ENCODE peak calls at places on chromosome 15, in six cellular contexts. One of them, this sample, is unnamed.

GRCh38 chr15:70466895-70467529 is 296.3 kb downstream of the UACA start:
- DNase-seq in AG10803: peak; percentile 69
- DNase-seq in IMR-90: peak; percentile 54
- DNase-seq in heart right ventricle: peak; percentile 35
- DNase-seq in choroid plexus epithelial cell: peak; percentile 82
- DNase-seq in psoas muscle: no peak
- DNase-seq in this sample: peak; percentile 42

GRCh38 chr15:86157929-86158328 is 78.3 kb downstream of the AGBL1 start:
- DNase-seq in AG10803: no peak
- DNase-seq in IMR-90: no peak
- DNase-seq in heart right ventricle: no peak
- DNase-seq in choroid plexus epithelial cell: no peak
- DNase-seq in psoas muscle: no peak
- DNase-seq in this sample: no peak

GRCh38 chr15:57485869-57486268 is 105.8 kb upstream of the MYZAP start:
- DNase-seq in AG10803: peak; percentile 79
- DNase-seq in IMR-90: peak; percentile 83
- DNase-seq in heart right ventricle: no peak
- DNase-seq in choroid plexus epithelial cell: peak; percentile 59
- DNase-seq in psoas muscle: peak; percentile 30
- DNase-seq in this sample: no peak

GRCh38 chr15:63044645-63045437 is 2.3 kb downstream of the TPM1 start:
- DNase-seq in AG10803: peak; percentile 56
- DNase-seq in IMR-90: peak; percentile 68
- DNase-seq in heart right ventricle: no peak
- DNase-seq in choroid plexus epithelial cell: peak; percentile 69
- DNase-seq in psoas muscle: no peak
- DNase-seq in this sample: no peak

GRCh38 chr15:37907136-37907535 is 27.3 kb upstream of the TMCO5A start:
- DNase-seq in AG10803: no peak
- DNase-seq in IMR-90: peak; percentile 22
- DNase-seq in heart right ventricle: no peak
- DNase-seq in choroid plexus epithelial cell: peak; percentile 61
- DNase-seq in psoas muscle: no peak
- DNase-seq in this sample: no peak

GRCh38 chr15:94674251-94674650 is 442.9 kb downstream of the MCTP2 start:
- DNase-seq in AG10803: peak; percentile 8
- DNase-seq in IMR-90: no peak
- DNase-seq in heart right ventricle: no peak
- DNase-seq in choroid plexus epithelial cell: no peak
- DNase-seq in psoas muscle: no peak
- DNase-seq in this sample: peak; percentile 36

GRCh38 chr15:25175789-25176615 is 221.2 kb downstream of the SNRPN start:
- DNase-seq in AG10803: no peak
- DNase-seq in IMR-90: no peak
- DNase-seq in heart right ventricle: peak; percentile 2
- DNase-seq in choroid plexus epithelial cell: no peak
- DNase-seq in psoas muscle: peak; percentile 1
- DNase-seq in this sample: peak; percentile 7

GRCh38 chr15:58286541-58286940 is 145.2 kb upstream of the LIPC start:
- DNase-seq in AG10803: no peak
- DNase-seq in IMR-90: no peak
- DNase-seq in heart right ventricle: no peak
- DNase-seq in choroid plexus epithelial cell: no peak
- DNase-seq in psoas muscle: no peak
- DNase-seq in this sample: no peak

GRCh38 chr15:65055201-65055870 is 10.1 kb downstream of the SLC51B start:
- DNase-seq in AG10803: peak; percentile 39
- DNase-seq in IMR-90: peak; percentile 45
- DNase-seq in heart right ventricle: no peak
- DNase-seq in choroid plexus epithelial cell: peak; percentile 84
- DNase-seq in psoas muscle: no peak
- DNase-seq in this sample: no peak

GRCh38 chr15:38810686-38811085 is 246.1 kb upstream of the RASGRP1 start:
- DNase-seq in AG10803: no peak
- DNase-seq in IMR-90: peak; percentile 5
- DNase-seq in heart right ventricle: no peak
- DNase-seq in choroid plexus epithelial cell: no peak
- DNase-seq in psoas muscle: no peak
- DNase-seq in this sample: no peak

DNA sequence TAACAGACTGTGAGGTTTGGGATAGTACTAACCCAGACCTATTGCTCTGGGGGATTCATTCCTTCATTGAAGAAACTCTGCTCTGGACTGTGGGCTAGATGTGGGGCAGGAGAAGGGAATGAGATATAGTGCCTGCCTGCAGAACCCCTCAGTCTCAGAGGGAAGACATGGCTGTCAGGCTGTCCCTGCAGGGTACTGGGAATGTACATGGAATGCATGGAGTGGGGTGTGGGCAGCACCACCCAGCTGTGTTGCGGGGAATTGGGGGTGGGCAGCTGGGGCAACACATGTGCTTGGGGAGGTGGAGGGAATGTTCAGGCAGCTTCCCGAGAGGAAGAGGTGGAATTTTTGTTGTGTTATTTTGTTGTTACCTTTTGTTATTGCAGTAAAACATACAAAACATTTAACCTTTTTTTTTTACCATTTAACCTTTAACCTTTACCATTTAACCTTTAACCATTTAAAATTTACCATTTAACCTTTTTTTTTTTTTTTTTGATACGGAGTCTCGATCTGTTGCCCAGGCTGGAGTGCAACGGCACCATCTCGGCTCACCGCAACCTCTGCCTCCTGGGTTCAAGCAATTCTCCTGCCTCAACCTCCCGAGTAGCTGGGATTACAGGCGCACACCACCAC is 7.3 kb downstream of the PAQR5 start:
- DNase-seq in AG10803: no peak
- DNase-seq in IMR-90: no peak
- DNase-seq in heart right ventricle: no peak
- DNase-seq in choroid plexus epithelial cell: no peak
- DNase-seq in psoas muscle: no peak
- DNase-seq in this sample: no peak
- H3K4me3 ChIP-seq in AG10803: no peak overlapping the region
- H3K4me3 ChIP-seq in IMR-90: no peak overlapping the region
- H3K4me3 ChIP-seq in heart right ventricle: no peak overlapping the region
- H3K4me3 ChIP-seq in choroid plexus epithelial cell: no peak overlapping the region
- H3K4me3 ChIP-seq in psoas muscle: no peak overlapping the region
- H3K4me3 ChIP-seq in this sample: no peak overlapping the region

GRCh38 chr15:101189708-101190107 is 62.1 kb downstream of the CHSY1 start:
- DNase-seq in AG10803: no peak
- DNase-seq in IMR-90: no peak
- DNase-seq in heart right ventricle: no peak
- DNase-seq in choroid plexus epithelial cell: no peak
- DNase-seq in psoas muscle: no peak
- DNase-seq in this sample: no peak

GRCh38 chr15:101187820-101188516 is 63.9 kb downstream of the CHSY1 start:
- DNase-seq in AG10803: peak; percentile 88
- DNase-seq in IMR-90: peak; percentile 99
- DNase-seq in heart right ventricle: peak; percentile 81
- DNase-seq in choroid plexus epithelial cell: peak; percentile 81
- DNase-seq in psoas muscle: no peak
- DNase-seq in this sample: no peak

GRCh38 chr15:101189341-101189679 is 62.5 kb downstream of the CHSY1 start:
- DNase-seq in AG10803: no peak
- DNase-seq in IMR-90: no peak
- DNase-seq in heart right ventricle: no peak
- DNase-seq in choroid plexus epithelial cell: no peak
- DNase-seq in psoas muscle: no peak
- DNase-seq in this sample: no peak

GRCh38 chr15:101190196-101190595 is 61.7 kb downstream of the CHSY1 start:
- DNase-seq in AG10803: no peak
- DNase-seq in IMR-90: peak; percentile 38
- DNase-seq in heart right ventricle: no peak
- DNase-seq in choroid plexus epithelial cell: no peak
- DNase-seq in psoas muscle: no peak
- DNase-seq in this sample: no peak

GRCh38 chr15:101188517-101189340 is 63.1 kb downstream of the CHSY1 start:
- DNase-seq in AG10803: peak; percentile 81
- DNase-seq in IMR-90: peak; percentile 91
- DNase-seq in heart right ventricle: no peak
- DNase-seq in choroid plexus epithelial cell: peak; percentile 86
- DNase-seq in psoas muscle: no peak
- DNase-seq in this sample: peak; percentile 69
- H3K4me3 ChIP-seq in AG10803: peak overlapping the region; percentile 48
- H3K4me3 ChIP-seq in IMR-90: peak overlapping the region; percentile 38
- H3K4me3 ChIP-seq in heart right ventricle: peak overlapping the region; percentile 51
- H3K4me3 ChIP-seq in choroid plexus epithelial cell: peak overlapping the region; percentile 31
- H3K4me3 ChIP-seq in psoas muscle: peak overlapping the region; percentile 57
- H3K4me3 ChIP-seq in this sample: peak overlapping the region; percentile 13

GRCh38 chr15:90300541-90300940 is 35.1 kb downstream of the NGRN start:
- DNase-seq in AG10803: no peak
- DNase-seq in IMR-90: no peak
- DNase-seq in heart right ventricle: no peak
- DNase-seq in choroid plexus epithelial cell: no peak
- DNase-seq in psoas muscle: no peak
- DNase-seq in this sample: no peak
- H3K4me3 ChIP-seq in AG10803: no peak overlapping the region
- H3K4me3 ChIP-seq in IMR-90: no peak overlapping the region
- H3K4me3 ChIP-seq in heart right ventricle: no peak overlapping the region
- H3K4me3 ChIP-seq in choroid plexus epithelial cell: no peak overlapping the region
- H3K4me3 ChIP-seq in psoas muscle: no peak overlapping the region
- H3K4me3 ChIP-seq in this sample: no peak overlapping the region

GRCh38 chr15:20348291-20348899 is 193.2 kb downstream of the GOLGA6L6 start:
- DNase-seq in AG10803: no peak
- DNase-seq in IMR-90: no peak
- DNase-seq in heart right ventricle: no peak
- DNase-seq in choroid plexus epithelial cell: no peak
- DNase-seq in psoas muscle: no peak
- DNase-seq in this sample: peak; percentile 31

GRCh38 chr15:20349774-20350498 is 191.7 kb downstream of the GOLGA6L6 start:
- DNase-seq in AG10803: no peak
- DNase-seq in IMR-90: no peak
- DNase-seq in heart right ventricle: no peak
- DNase-seq in choroid plexus epithelial cell: no peak
- DNase-seq in psoas muscle: peak; percentile 22
- DNase-seq in this sample: no peak

GRCh38 chr15:20346082-20346805 is 195.4 kb downstream of the GOLGA6L6 start:
- DNase-seq in AG10803: no peak
- DNase-seq in IMR-90: no peak
- DNase-seq in heart right ventricle: no peak
- DNase-seq in choroid plexus epithelial cell: no peak
- DNase-seq in psoas muscle: no peak
- DNase-seq in this sample: no peak

GRCh38 chr15:20351448-20351961 is 190.1 kb downstream of the GOLGA6L6 start:
- DNase-seq in AG10803: no peak
- DNase-seq in IMR-90: no peak
- DNase-seq in heart right ventricle: no peak
- DNase-seq in choroid plexus epithelial cell: no peak
- DNase-seq in psoas muscle: peak; percentile 25
- DNase-seq in this sample: no peak

DNA sequence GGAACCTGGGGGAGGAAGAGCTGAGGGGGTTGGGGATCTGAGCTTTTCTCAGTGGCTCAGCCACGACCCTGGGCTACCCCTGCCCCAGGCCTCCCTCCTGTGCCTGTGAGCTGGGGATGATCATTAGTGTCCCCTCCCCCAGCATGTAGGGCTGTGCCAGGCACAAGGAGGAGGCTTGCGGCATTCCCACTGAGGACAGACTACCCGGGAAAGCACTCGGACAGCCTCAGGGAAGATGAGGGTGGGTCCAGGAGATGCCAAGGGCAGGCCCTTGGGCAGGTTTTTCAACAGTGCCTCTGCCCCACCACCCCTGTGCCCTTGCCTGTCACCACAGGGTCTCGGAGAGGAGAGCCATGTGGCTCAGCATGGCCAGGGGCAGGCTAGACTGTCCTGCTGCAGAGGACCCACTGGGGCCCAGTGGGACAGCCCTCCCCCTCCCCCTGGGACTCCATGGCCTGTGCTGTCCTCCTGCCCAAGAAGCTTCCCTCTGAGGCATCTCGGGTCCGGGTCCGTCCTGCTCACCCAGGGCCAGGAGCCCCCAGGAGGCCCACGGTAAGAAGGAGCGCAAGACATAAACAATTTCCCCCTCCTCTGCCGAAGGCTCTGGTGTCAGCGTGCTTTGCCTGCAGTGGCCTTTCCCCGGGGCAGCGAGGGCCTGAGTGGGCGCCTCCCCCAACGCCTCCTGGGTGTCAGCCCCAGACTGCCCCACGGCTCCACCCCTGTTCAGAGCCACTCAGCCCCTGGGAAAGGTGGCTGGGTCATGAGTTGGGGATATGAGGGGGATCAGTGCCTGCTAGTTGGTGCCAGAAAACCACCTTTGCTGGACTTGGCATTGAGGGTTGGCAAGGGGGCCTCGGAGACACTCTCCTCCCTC is 192.5 kb downstream of the GOLGA6L6 start:
- DNase-seq in AG10803: no peak
- DNase-seq in IMR-90: no peak
- DNase-seq in heart right ventricle: no peak
- DNase-seq in choroid plexus epithelial cell: no peak
- DNase-seq in psoas muscle: peak; percentile 18
- DNase-seq in this sample: peak; percentile 12
- H3K4me3 ChIP-seq in AG10803: no peak overlapping the region
- H3K4me3 ChIP-seq in IMR-90: no peak overlapping the region
- H3K4me3 ChIP-seq in heart right ventricle: no peak overlapping the region
- H3K4me3 ChIP-seq in choroid plexus epithelial cell: no peak overlapping the region
- H3K4me3 ChIP-seq in psoas muscle: no peak overlapping the region
- H3K4me3 ChIP-seq in this sample: no peak overlapping the region

GRCh38 chr15:82045179-82045891 is 483 bp downstream of the MEX3B start:
- DNase-seq in AG10803: peak; percentile 46
- DNase-seq in IMR-90: peak; percentile 54
- DNase-seq in heart right ventricle: peak; percentile 35
- DNase-seq in choroid plexus epithelial cell: peak; percentile 56
- DNase-seq in psoas muscle: peak; percentile 42
- DNase-seq in this sample: peak; percentile 61

GRCh38 chr15:82046668-82047492 is 1.1 kb upstream of the MEX3B start:
- DNase-seq in AG10803: peak; percentile 86
- DNase-seq in IMR-90: peak; percentile 92
- DNase-seq in heart right ventricle: peak; percentile 91
- DNase-seq in choroid plexus epithelial cell: peak; percentile 91
- DNase-seq in psoas muscle: peak; percentile 94
- DNase-seq in this sample: peak; percentile 91

GRCh38 chr15:82045892-82046667 is at the start of gene MEX3B:
- DNase-seq in AG10803: peak; percentile 97
- DNase-seq in IMR-90: peak; percentile 99
- DNase-seq in heart right ventricle: peak; percentile 98
- DNase-seq in choroid plexus epithelial cell: peak; percentile 99
- DNase-seq in psoas muscle: peak; percentile 97
- DNase-seq in this sample: peak; percentile 96

GRCh38 chr15:82048809-82049208 is 3.0 kb upstream of the MEX3B start:
- DNase-seq in AG10803: no peak
- DNase-seq in IMR-90: no peak
- DNase-seq in heart right ventricle: no peak
- DNase-seq in choroid plexus epithelial cell: no peak
- DNase-seq in psoas muscle: no peak
- DNase-seq in this sample: no peak

GRCh38 chr15:82047493-82048446 is 2.0 kb upstream of the MEX3B start:
- DNase-seq in AG10803: no peak
- DNase-seq in IMR-90: peak; percentile 32
- DNase-seq in heart right ventricle: peak; percentile 15
- DNase-seq in choroid plexus epithelial cell: peak; percentile 35
- DNase-seq in psoas muscle: no peak
- DNase-seq in this sample: no peak
- H3K4me3 ChIP-seq in AG10803: peak overlapping the region; percentile 61
- H3K4me3 ChIP-seq in IMR-90: peak overlapping the region; percentile 56
- H3K4me3 ChIP-seq in heart right ventricle: peak overlapping the region; percentile 90
- H3K4me3 ChIP-seq in choroid plexus epithelial cell: peak overlapping the region; percentile 75
- H3K4me3 ChIP-seq in psoas muscle: peak overlapping the region; percentile 91
- H3K4me3 ChIP-seq in this sample: peak overlapping the region; percentile 78